ENCODE peak calls at places on chromosomes 2 and 18, in six cellular contexts. One of them, this sample, is unnamed. For H3K4me1, the result is how much of the 10 kb centered on the place peaks cover.

GRCh38 chr2:4763009-4763408 is 929.2 kb upstream of the SOX11 start:
- DNase-seq in Caco-2: peak
- DNase-seq in heart right ventricle: no peak
- DNase-seq in ovary: no peak
- DNase-seq in sigmoid colon: no peak
- DNase-seq in IMR-90: no peak
- DNase-seq in this sample: peak

GRCh38 chr2:54557601-54558187 is 101.6 kb downstream of the SPTBN1 start:
- DNase-seq in Caco-2: peak
- DNase-seq in heart right ventricle: no peak
- DNase-seq in ovary: peak
- DNase-seq in sigmoid colon: peak
- DNase-seq in IMR-90: no peak
- DNase-seq in this sample: peak

GRCh38 chr18:55405655-55406373 is 182.2 kb downstream of the TCF4 start:
- DNase-seq in Caco-2: no peak
- DNase-seq in heart right ventricle: peak
- DNase-seq in ovary: peak
- DNase-seq in sigmoid colon: peak
- DNase-seq in IMR-90: peak
- DNase-seq in this sample: peak

GRCh38 chr2:53903011-53903410 is 43.2 kb upstream of the GPR75 start:
- DNase-seq in Caco-2: no peak
- DNase-seq in heart right ventricle: no peak
- DNase-seq in ovary: no peak
- DNase-seq in sigmoid colon: no peak
- DNase-seq in IMR-90: no peak
- DNase-seq in this sample: no peak

GRCh38 chr2:148124271-148124670 is 103.4 kb downstream of the MBD5 start:
- DNase-seq in Caco-2: no peak
- DNase-seq in heart right ventricle: no peak
- DNase-seq in ovary: no peak
- DNase-seq in sigmoid colon: no peak
- DNase-seq in IMR-90: no peak
- DNase-seq in this sample: no peak

GRCh38 chr2:57218206-57218605 is 828.4 kb upstream of the VRK2 start:
- DNase-seq in Caco-2: no peak
- DNase-seq in heart right ventricle: peak
- DNase-seq in ovary: no peak
- DNase-seq in sigmoid colon: no peak
- DNase-seq in IMR-90: no peak
- DNase-seq in this sample: no peak

GRCh38 chr18:57544958-57545661 is 41.4 kb downstream of the FECH start:
- DNase-seq in Caco-2: no peak
- DNase-seq in heart right ventricle: no peak
- DNase-seq in ovary: no peak
- DNase-seq in sigmoid colon: no peak
- DNase-seq in IMR-90: no peak
- DNase-seq in this sample: no peak

GRCh38 chr2:203407496-203407895 is 79.3 kb downstream of the ABI2 start:
- DNase-seq in Caco-2: no peak
- DNase-seq in heart right ventricle: no peak
- DNase-seq in ovary: no peak
- DNase-seq in sigmoid colon: no peak
- DNase-seq in IMR-90: peak
- DNase-seq in this sample: no peak

GRCh38 chr2:204110250-204111183 is 174.0 kb downstream of the ICOS start:
- DNase-seq in Caco-2: no peak
- DNase-seq in heart right ventricle: no peak
- DNase-seq in ovary: no peak
- DNase-seq in sigmoid colon: no peak
- DNase-seq in IMR-90: no peak
- DNase-seq in this sample: no peak

GRCh38 chr2:196566969-196567666 is 72.4 kb upstream of the CCDC150 start:
- DNase-seq in Caco-2: no peak
- DNase-seq in heart right ventricle: peak
- DNase-seq in ovary: no peak
- DNase-seq in sigmoid colon: no peak
- DNase-seq in IMR-90: peak
- DNase-seq in this sample: no peak

GRCh38 chr2:138000796-138001195 is 36.5 kb downstream of the HNMT start:
- DNase-seq in Caco-2: no peak
- DNase-seq in heart right ventricle: no peak
- DNase-seq in ovary: no peak
- DNase-seq in sigmoid colon: no peak
- DNase-seq in IMR-90: no peak
- DNase-seq in this sample: no peak

GRCh38 chr2:215635788-215636139 is 199.9 kb upstream of the FN1 start:
- DNase-seq in Caco-2: peak
- DNase-seq in heart right ventricle: no peak
- DNase-seq in ovary: no peak
- DNase-seq in sigmoid colon: no peak
- DNase-seq in IMR-90: peak
- DNase-seq in this sample: no peak

GRCh38 chr2:237669628-237670351 is 42.4 kb downstream of the LRRFIP1 start:
- DNase-seq in Caco-2: no peak
- DNase-seq in heart right ventricle: peak
- DNase-seq in ovary: peak
- DNase-seq in sigmoid colon: peak
- DNase-seq in IMR-90: peak
- DNase-seq in this sample: peak

GRCh38 chr2:155965415-155966070 is 367.0 kb downstream of the NR4A2 start:
- DNase-seq in Caco-2: peak
- DNase-seq in heart right ventricle: no peak
- DNase-seq in ovary: no peak
- DNase-seq in sigmoid colon: no peak
- DNase-seq in IMR-90: no peak
- DNase-seq in this sample: no peak

GRCh38 chr2:231052494-231053451 is 3.9 kb upstream of the PSMD1 start:
- DNase-seq in Caco-2: peak
- DNase-seq in heart right ventricle: peak
- DNase-seq in ovary: peak
- DNase-seq in sigmoid colon: peak
- DNase-seq in IMR-90: peak
- DNase-seq in this sample: peak

GRCh38 chr2:220904015-220904414 is 668.1 kb downstream of the EPHA4 start:
- DNase-seq in Caco-2: no peak
- DNase-seq in heart right ventricle: no peak
- DNase-seq in ovary: no peak
- DNase-seq in sigmoid colon: no peak
- DNase-seq in IMR-90: no peak
- DNase-seq in this sample: no peak

GRCh38 chr2:218892693-218893348 is 12.2 kb downstream of the WNT10A start:
- DNase-seq in Caco-2: peak
- DNase-seq in heart right ventricle: no peak
- DNase-seq in ovary: no peak
- DNase-seq in sigmoid colon: no peak
- DNase-seq in IMR-90: peak
- DNase-seq in this sample: peak

GRCh38 chr2:216536725-216537124 is 38.1 kb downstream of the RPL37A start:
- DNase-seq in Caco-2: no peak
- DNase-seq in heart right ventricle: peak
- DNase-seq in ovary: no peak
- DNase-seq in sigmoid colon: no peak
- DNase-seq in IMR-90: peak
- DNase-seq in this sample: peak

GRCh38 chr2:186466743-186467142 is 19.3 kb upstream of the ZC3H15 start:
- DNase-seq in Caco-2: no peak
- DNase-seq in heart right ventricle: no peak
- DNase-seq in ovary: no peak
- DNase-seq in sigmoid colon: no peak
- DNase-seq in IMR-90: no peak
- DNase-seq in this sample: no peak

DNA sequence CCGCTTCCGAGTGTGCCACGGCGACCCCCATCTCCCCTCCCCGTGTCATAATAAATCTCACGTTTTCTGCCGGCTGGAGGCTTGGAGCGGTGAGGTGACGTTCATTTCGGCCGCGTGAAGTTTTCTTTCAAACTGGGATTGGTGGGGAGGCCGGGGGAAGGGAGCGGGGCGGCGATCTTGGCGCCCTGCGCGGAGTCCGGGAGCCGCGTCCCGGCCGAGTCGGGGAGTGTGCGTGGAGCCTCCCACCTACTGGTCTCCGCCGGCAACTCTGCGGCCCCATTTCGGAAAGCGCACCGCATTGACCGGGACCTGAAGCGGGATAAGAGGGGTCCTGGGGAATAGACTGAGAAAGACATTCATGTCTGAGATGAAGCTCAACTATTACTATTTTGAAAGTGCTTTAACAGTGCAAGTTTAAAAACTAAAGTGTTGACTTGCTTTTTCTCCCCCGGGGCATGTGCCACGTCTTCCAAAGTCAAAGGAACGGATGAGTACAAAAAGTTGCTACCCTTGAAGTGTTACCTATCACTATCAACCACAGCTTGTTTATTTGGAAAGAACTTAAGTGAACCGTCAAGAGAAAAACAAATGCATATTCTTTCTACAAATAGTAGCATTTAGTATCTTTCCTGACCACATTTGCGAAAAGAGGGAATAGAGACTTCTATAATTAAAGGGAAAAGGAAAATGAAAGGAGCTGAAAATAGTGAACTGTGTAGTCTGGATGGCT is 818 bp upstream of the IKZF2 start:
- DNase-seq in Caco-2: peak
- DNase-seq in heart right ventricle: peak
- DNase-seq in ovary: peak
- DNase-seq in sigmoid colon: peak
- DNase-seq in IMR-90: peak
- DNase-seq in this sample: peak
- TF ChIP-seq CTCF in Caco-2: peak
- TF ChIP-seq CTCF in heart right ventricle: no peak
- TF ChIP-seq CTCF in ovary: peak
- TF ChIP-seq CTCF in sigmoid colon: no peak
- TF ChIP-seq CTCF in IMR-90: peak
- TF ChIP-seq CTCF in this sample: peak

DNA sequence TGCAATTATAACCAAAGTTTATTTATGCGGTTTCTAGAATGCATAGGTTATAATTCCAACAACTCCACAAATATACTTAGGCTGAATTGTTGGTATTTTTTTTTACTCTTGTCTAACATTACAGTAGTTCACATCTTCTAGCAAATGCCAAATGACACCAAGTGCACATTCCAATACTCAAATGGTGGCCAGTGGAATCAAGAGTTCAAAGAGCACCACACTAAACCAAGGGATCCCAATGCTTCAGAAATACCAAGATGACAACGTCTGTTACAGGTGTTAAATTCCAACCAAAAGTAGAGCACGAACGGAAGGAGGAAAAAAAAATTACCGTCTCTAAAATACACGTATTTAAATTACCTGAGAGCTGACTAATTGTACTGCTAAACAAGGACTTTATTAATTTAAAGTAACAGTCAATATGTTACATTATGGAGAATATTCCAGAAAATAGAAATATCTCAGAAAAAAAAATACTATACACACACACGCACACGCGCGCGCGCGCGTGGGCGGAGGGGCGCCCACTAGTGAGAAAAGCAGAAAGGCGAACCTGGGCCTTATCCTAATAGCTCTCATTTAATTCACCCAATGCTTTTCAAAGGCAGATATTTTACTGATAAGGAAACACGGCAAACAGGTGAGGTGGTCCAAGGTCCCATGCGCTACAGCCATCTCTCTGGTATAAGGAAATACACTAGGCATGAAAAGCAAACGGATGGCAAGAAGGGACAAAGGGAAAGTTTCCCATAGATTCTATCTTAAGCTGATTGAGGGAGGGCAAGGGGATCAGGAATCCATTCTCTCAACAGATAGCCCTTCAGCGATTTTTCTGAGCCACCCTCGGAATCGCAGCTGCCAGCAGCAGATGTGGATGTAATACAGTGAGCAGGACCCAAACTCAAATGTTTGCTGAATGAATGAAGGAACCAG is 136.5 kb downstream of the TMEM247 start:
- DNase-seq in Caco-2: no peak
- DNase-seq in heart right ventricle: no peak
- DNase-seq in ovary: no peak
- DNase-seq in sigmoid colon: no peak
- DNase-seq in IMR-90: peak
- DNase-seq in this sample: no peak
- H3K4me1 ChIP-seq in Caco-2: under half
- H3K4me1 ChIP-seq in heart right ventricle: under half
- H3K4me1 ChIP-seq in ovary: under half
- H3K4me1 ChIP-seq in sigmoid colon: under half
- H3K4me1 ChIP-seq in IMR-90: under half
- H3K4me1 ChIP-seq in this sample: under half

DNA sequence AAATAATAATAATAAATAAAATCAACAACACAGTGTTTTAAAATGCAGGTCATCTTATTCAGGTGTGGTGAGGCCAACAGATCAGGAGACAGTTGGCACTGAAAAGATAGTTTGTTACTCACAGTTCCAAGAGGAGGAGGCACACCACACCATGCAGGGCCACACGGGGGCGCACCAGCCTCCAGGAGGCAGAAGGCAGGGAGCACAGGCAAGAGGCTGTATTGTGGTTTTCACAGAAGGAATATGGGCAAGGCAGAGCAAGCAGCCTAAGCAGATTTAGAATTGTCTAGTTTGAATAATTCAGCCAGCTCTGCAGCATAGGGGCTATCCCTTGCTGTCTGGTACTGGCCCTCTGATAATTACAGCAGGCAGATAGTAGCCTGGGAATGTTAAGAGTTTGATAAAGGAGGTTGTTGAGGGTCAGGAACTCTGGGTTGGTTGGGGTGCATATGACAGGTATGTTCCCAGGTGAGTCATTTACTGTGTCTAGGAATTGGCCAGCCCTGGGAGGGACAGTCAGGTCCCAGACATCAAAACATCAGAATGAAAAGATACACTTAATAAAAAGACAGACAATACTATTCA is 31.3 kb downstream of the KIAA2012 start:
- DNase-seq in Caco-2: peak
- DNase-seq in heart right ventricle: no peak
- DNase-seq in ovary: no peak
- DNase-seq in sigmoid colon: no peak
- DNase-seq in IMR-90: peak
- DNase-seq in this sample: peak
- TF ChIP-seq CTCF in Caco-2: peak
- TF ChIP-seq CTCF in heart right ventricle: no peak
- TF ChIP-seq CTCF in ovary: no peak
- TF ChIP-seq CTCF in sigmoid colon: no peak
- TF ChIP-seq CTCF in IMR-90: peak
- TF ChIP-seq CTCF in this sample: peak

DNA sequence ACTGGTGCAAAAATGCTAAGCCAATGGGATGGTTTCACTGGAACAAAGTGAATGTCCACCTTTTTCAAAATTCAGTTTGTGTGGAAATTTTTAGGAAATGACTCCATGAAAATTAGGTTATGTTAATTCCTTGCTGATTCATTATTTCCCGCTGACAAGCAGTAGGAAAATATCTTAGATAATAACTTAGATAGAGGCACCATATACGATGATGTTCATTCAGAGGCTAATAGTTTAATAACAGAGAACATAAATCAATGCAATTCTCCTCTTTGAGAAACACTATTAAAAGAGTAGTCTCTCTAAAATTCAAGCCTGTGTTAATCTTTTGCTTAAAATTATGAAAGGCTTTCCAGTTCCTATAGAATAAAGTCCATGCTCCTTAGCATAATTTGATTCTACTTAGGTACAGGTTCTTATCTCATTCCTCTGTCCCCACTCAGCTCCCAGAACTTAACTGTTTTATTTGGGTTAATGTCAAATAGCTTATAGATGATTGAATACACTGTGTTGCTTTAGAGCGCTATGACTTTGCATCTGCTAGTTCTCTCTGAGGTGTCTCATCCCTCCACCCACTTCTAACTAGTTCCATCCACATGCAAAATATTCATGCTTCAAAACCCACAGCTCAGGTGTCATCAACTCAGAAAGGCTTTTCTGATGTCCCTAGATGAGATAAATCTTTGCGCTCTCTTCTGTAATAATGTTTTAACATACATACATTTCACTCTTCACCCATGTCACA is 503.6 kb downstream of the ERBB4 start:
- DNase-seq in Caco-2: no peak
- DNase-seq in heart right ventricle: no peak
- DNase-seq in ovary: no peak
- DNase-seq in sigmoid colon: no peak
- DNase-seq in IMR-90: peak
- DNase-seq in this sample: no peak
- H3K4me1 ChIP-seq in Caco-2: under half
- H3K4me1 ChIP-seq in heart right ventricle: under half
- H3K4me1 ChIP-seq in ovary: under half
- H3K4me1 ChIP-seq in sigmoid colon: under half
- H3K4me1 ChIP-seq in IMR-90: under half
- H3K4me1 ChIP-seq in this sample: under half

This sample was measured in BE2C.